ENCODE peak calls at places on chromosomes 3 and 15, in four cellular contexts. S, F, Z and T are unnamed samples.

GRCh38 chr3:158226429-158226828 is 116.5 kb downstream of the RSRC1 start:
- DNase-seq in F (peak), Z (no peak), S (no peak), T (no peak)

GRCh38 chr3:58962040-58962651 is 87.7 kb downstream of the CFAP20DC start:
- DNase-seq in Z (no peak), F (no peak), S (no peak), T (no peak)

GRCh38 chr3:89522168-89522567 is 414.7 kb downstream of the EPHA3 start:
- DNase-seq in Z (no peak), F (no peak), S (no peak), T (no peak)

GRCh38 chr15:93987068-93987467 is 244.3 kb upstream of the MCTP2 start:
- DNase-seq in F (no peak), Z (no peak), S (no peak), T (no peak)

GRCh38 chr3:64152100-64152499 is 73.2 kb downstream of the PRICKLE2 start:
- DNase-seq in Z (peak), S (no peak), F (no peak), T (no peak)

GRCh38 chr15:25619076-25619475 is 180.3 kb upstream of the UBE3A start:
- DNase-seq in Z (no peak), S (no peak), F (no peak), T (no peak)

GRCh38 chr3:149657458-149657795 is 398 bp downstream of the WWTR1 start:
- DNase-seq in F (no peak), S (no peak), Z (peak), T (no peak)

GRCh38 chr3:97235179-97235578 is 420.8 kb downstream of the EPHA6 start:
- DNase-seq in S (no peak), Z (no peak), F (no peak), T (no peak)

GRCh38 chr15:63358296-63359029 is 23.2 kb downstream of the CA12 start:
- DNase-seq in F (no peak), Z (no peak), S (no peak), T (no peak)

GRCh38 chr3:120239644-120240043 is 45.4 kb downstream of the GPR156 start:
- DNase-seq in F (no peak), S (no peak), Z (no peak), T (no peak)

GRCh38 chr3:71361346-71361745 is 222.2 kb downstream of the FOXP1 start:
- DNase-seq in S (no peak), F (no peak), Z (no peak), T (no peak)

GRCh38 chr3:11001020-11001657 is 8.6 kb downstream of the SLC6A1 start:
- DNase-seq in Z (no peak), S (no peak), F (peak), T (peak)

GRCh38 chr15:52281085-52282035 is 14.2 kb downstream of the MYO5C start:
- DNase-seq in S (no peak), F (peak), Z (no peak), T (no peak)

GRCh38 chr15:58244546-58244945 is 106.4 kb downstream of the AQP9 start:
- DNase-seq in S (no peak), Z (no peak), F (no peak), T (no peak)

GRCh38 chr3:33202581-33203457 is 15.8 kb downstream of the SUSD5 start:
- DNase-seq in Z (no peak), S (no peak), F (no peak), T (no peak)

GRCh38 chr3:71305246-71306206 is 278.0 kb downstream of the FOXP1 start:
- DNase-seq in F (peak), S (peak), Z (no peak), T (no peak)

GRCh38 chr3:414063-414462 is 217.5 kb downstream of the CHL1 start:
- DNase-seq in S (no peak), Z (peak), F (no peak), T (peak)

GRCh38 chr3:124063168-124063909 is 71.4 kb upstream of the ROPN1 start:
- DNase-seq in Z (no peak), S (no peak), F (no peak), T (no peak)

GRCh38 chr3:179768080-179768479 is 115.2 kb downstream of the USP13 start:
- DNase-seq in Z (peak), S (peak), F (no peak), T (peak)

GRCh38 chr3:127095774-127096173 is 97.2 kb upstream of the PRR23E start:
- DNase-seq in F (no peak), Z (no peak), S (no peak), T (no peak)

GRCh38 chr15:80523746-80524145 is 119.6 kb downstream of the ARNT2 start:
- DNase-seq in F (no peak), S (no peak), Z (no peak), T (no peak)

GRCh38 chr3:138063416-138063815 is 52.0 kb downstream of the DZIP1L start:
- DNase-seq in F (no peak), Z (no peak), S (no peak), T (no peak)

GRCh38 chr3:42653560-42654330 is at the start of gene ZBTB47:
- DNase-seq in F (no peak), S (no peak), Z (no peak), T (peak)

GRCh38 chr3:102570551-102570950 is 135.7 kb downstream of the ZPLD1 start:
- DNase-seq in Z (no peak), S (no peak), F (no peak), T (no peak)

GRCh38 chr3:123635220-123635619 is 50.4 kb upstream of the HACD2 start:
- DNase-seq in F (no peak), S (peak), Z (no peak), T (no peak)

GRCh38 chr3:129966876-129967275 is 7.6 kb upstream of the TRH start:
- DNase-seq in Z (no peak), S (no peak), F (no peak), T (no peak)

GRCh38 chr3:55988905-55989304 is 479.4 kb downstream of the ERC2 start:
- DNase-seq in S (no peak), Z (no peak), F (no peak), T (no peak)

DNA sequence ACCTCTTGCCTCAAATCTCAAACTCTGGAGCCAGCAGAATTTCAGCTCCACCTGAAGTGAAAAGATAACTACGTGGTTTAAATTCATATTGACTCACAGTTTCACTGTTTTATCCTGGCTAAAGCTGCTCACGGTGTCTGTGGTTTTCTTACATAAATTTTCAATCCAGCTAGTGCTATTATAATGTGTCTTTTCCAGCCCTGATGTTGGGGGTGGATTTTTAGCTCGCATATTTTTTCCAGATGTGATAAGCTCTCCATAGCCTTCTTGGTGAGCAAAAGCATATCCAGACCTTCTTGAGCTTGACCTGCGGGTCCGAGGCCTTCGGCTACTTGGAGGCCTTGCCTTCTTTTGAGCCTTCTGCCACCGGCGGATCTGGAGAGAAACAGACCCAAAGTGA is 239.3 kb downstream of the DTWD1 start:
- DNase-seq in F (no peak), S (no peak), Z (no peak), T (no peak)
- TF ChIP-seq NR3C1 in F (no peak), S (no peak), Z (no peak), T (no peak)

GRCh38 chr3:108022316-108023150 is 68.3 kb downstream of the CD47 start:
- DNase-seq in Z (no peak), F (no peak), S (no peak), T (no peak)
- TF ChIP-seq NR3C1 in Z (no peak), F (no peak), S (no peak), T (no peak)

GRCh38 chr15:68668926-68669600 is 90.3 kb downstream of the CORO2B start:
- DNase-seq in F (no peak), S (no peak), Z (no peak), T (no peak)

GRCh38 chr15:68667800-68668625 is 89.2 kb downstream of the CORO2B start:
- DNase-seq in S (no peak), Z (no peak), F (no peak), T (no peak)

GRCh38 chr15:68672251-68672650 is 93.5 kb downstream of the CORO2B start:
- DNase-seq in Z (no peak), S (no peak), F (no peak), T (no peak)

GRCh38 chr15:68666812-68667450 is 88.1 kb downstream of the CORO2B start:
- DNase-seq in Z (no peak), S (no peak), F (no peak), T (no peak)

GRCh38 chr15:68666120-68666811 is 87.5 kb downstream of the CORO2B start:
- DNase-seq in Z (no peak), S (peak), F (no peak), T (no peak)
- TF ChIP-seq NR3C1 in Z (no peak), S (no peak), F (no peak), T (no peak)

GRCh38 chr15:57134877-57135276 is 216.4 kb downstream of the TCF12 start:
- DNase-seq in F (no peak), S (no peak), Z (no peak), T (no peak)
- TF ChIP-seq NR3C1 in F (no peak), S (no peak), Z (no peak), T (no peak)

GRCh38 chr3:133576169-133576568 is 2.7 kb downstream of the CDV3 start:
- DNase-seq in S (no peak), F (no peak), Z (no peak), T (no peak)

GRCh38 chr3:133583396-133583795 is 9.9 kb downstream of the CDV3 start:
- DNase-seq in Z (no peak), S (no peak), F (no peak), T (no peak)

GRCh38 chr3:133574260-133574881 is 885 bp downstream of the CDV3 start:
- DNase-seq in F (peak), S (peak), Z (no peak), T (peak)

GRCh38 chr3:133575121-133575520 is 1.6 kb downstream of the CDV3 start:
- DNase-seq in S (no peak), F (no peak), Z (no peak), T (no peak)

GRCh38 chr3:133578548-133579191 is 5.2 kb downstream of the CDV3 start:
- DNase-seq in Z (peak), S (no peak), F (peak), T (peak)
- TF ChIP-seq NR3C1 in Z (no peak), S (no peak), F (no peak), T (no peak)

DNA sequence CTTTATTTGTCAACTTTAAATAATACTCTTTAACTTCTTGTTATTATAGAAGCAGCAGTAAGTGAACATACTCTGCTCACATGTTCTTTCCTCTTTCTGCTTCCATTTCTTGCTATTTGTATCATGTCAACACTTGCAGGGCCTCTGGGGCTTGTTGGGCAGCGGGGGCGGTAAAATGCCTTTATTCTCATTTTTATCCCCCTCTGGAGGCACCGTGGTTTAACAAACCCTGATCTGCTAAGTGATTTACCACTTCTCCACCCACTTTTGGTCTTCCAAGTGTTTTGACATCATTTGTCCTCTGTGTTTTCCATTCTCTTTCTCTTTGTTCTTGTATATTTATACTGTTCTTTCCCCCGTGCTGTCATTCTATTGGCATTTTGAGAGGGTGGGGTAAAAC is 33.9 kb downstream of the SCN10A start:
- DNase-seq in S (no peak), F (peak), Z (no peak), T (no peak)
- TF ChIP-seq NR3C1 in S (no peak), F (no peak), Z (no peak), T (no peak)